ENCODE peak calls at places on chromosome 6, in five cellular contexts. B is H1, M is NT2/D1, I is GM12878, V is HepG2. Z is an unnamed sample.

GRCh38 chr6:157954150-157955117 is 27.2 kb upstream of the SYNJ2 start:
- DNase-seq in B (no peak), I (no peak), M (no peak), V (peak; percentile 95), Z (no peak)

GRCh38 chr6:168417660-168418059 is 23.3 kb upstream of the SMOC2 start:
- DNase-seq in V (no peak), B (no peak), M (no peak), I (no peak), Z (no peak)

GRCh38 chr6:10305740-10306423 is 109.0 kb downstream of the TFAP2A start:
- DNase-seq in I (no peak), V (no peak), B (no peak), M (no peak), Z (no peak)

GRCh38 chr6:166274739-166275370 is 33.3 kb downstream of the PRR18 start:
- DNase-seq in V (no peak), B (no peak), M (no peak), I (no peak), Z (no peak)

GRCh38 chr6:11536795-11537194 is 754 bp upstream of the TMEM170B start:
- DNase-seq in I (no peak), B (no peak), V (no peak), M (no peak), Z (no peak)

GRCh38 chr6:131761061-131761761 is 46.6 kb upstream of the ENPP1 start:
- DNase-seq in I (no peak), V (no peak), M (no peak), B (no peak), Z (no peak)

GRCh38 chr6:80341330-80341729 is 234.9 kb downstream of the BCKDHB start:
- DNase-seq in M (no peak), V (no peak), B (no peak), I (no peak), Z (no peak)

GRCh38 chr6:18985958-18986357 is 598.8 kb downstream of the RNF144B start:
- DNase-seq in B (no peak), V (no peak), I (no peak), M (no peak), Z (no peak)

GRCh38 chr6:145028144-145028818 is 707.0 kb downstream of the EPM2A start:
- DNase-seq in M (no peak), V (peak; percentile 11), B (no peak), I (no peak), Z (peak; percentile 34)

GRCh38 chr6:87682310-87682709 is 19.7 kb downstream of the AKIRIN2 start:
- DNase-seq in M (no peak), B (no peak), I (no peak), V (no peak), Z (no peak)

GRCh38 chr6:142680308-142680707 is 264.7 kb downstream of the HIVEP2 start:
- DNase-seq in I (no peak), V (no peak), M (no peak), B (no peak), Z (no peak)

GRCh38 chr6:138772596-138773176 is 883 bp upstream of the CCDC28A start:
- DNase-seq in I (no peak), V (no peak), B (no peak), M (no peak), Z (peak; percentile 13)

GRCh38 chr6:152552616-152553209 is 84.4 kb downstream of the SYNE1 start:
- DNase-seq in M (peak; percentile 66), B (peak; percentile 36), I (peak; percentile 11), V (peak; percentile 73), Z (peak; percentile 77)

DNA sequence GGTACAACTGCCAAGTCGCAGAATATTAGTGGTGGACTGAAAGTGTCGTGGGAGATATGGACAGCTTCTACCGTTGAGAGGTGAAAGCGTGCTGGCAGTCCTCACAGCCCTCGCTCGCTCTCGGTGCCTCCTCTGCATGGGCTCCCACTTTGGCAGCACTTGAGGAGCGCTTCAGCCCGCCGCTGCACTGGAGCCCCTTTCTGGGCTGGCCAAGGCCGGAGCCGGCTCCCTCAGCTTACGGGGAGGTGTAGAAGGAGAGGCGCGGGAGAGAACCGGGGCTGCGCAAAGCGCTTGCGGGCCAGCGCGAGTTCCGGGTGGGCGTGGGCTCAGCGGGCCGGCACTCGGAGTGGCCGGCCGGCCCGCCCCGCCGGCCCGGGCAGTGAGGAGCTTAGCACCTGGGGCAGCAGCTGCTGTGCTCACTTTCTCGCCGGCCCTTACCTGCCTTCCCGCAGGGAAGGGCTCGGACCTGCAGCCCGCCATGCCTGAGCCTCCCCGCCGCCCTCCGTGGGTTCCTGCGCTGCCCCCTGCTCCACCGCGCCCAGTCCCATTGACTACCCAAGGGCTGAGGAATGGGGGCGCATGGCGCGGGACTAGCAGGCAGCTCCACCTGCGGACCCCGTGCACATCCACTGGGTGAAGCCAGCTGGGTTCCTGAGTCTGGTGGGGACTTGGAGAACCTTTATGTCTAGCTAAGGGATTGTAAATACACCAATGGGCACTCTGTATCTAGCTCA is 47.2 kb upstream of the MBOAT1 start:
- DNase-seq in M (no peak), B (no peak), I (no peak), V (no peak), Z (no peak)
- TF ChIP-seq SUZ12 in M (no peak), B (no peak), I (no peak), V (no peak), Z (no peak)

GRCh38 chr6:129113637-129114036 is 230.7 kb downstream of the LAMA2 start:
- DNase-seq in I (no peak), M (no peak), B (no peak), V (no peak), Z (no peak)
- TF ChIP-seq SUZ12 in I (no peak), M (no peak), B (no peak), V (no peak), Z (no peak)

GRCh38 chr6:71287926-71288227 is 734 bp upstream of the OGFRL1 start:
- DNase-seq in V (no peak), B (no peak), I (peak; percentile 65), M (no peak), Z (no peak)

GRCh38 chr6:71289039-71289801 is 609 bp downstream of the OGFRL1 start:
- DNase-seq in V (no peak), B (no peak), M (no peak), I (no peak), Z (peak; percentile 36)

GRCh38 chr6:71284785-71285184 is 3.8 kb upstream of the OGFRL1 start:
- DNase-seq in M (no peak), I (no peak), V (no peak), B (no peak), Z (no peak)

GRCh38 chr6:71288228-71289038 is at the start of gene OGFRL1:
- DNase-seq in I (no peak), M (no peak), B (no peak), V (peak; percentile 14), Z (peak; percentile 86)

DNA sequence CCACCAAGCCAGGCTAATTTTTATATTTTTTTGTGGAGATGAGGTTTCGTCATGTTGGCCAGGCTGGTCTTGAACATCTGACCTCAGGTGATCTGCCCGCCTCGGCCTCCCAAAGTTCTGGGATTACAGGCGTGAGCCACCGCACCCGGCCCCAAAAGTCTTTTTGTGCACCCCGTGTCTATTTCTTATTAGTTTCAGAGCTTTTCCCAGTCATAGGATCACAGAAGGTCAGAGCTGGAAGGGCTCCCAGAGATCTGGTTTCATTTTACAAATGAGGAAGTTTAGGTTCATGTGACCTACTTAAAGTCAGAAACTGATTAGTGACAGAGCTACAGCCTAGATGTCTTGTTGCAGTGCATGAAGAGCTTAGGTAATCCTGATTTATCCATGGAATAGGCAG is 1.6 kb upstream of the OGFRL1 start:
- DNase-seq in V (no peak), M (no peak), I (no peak), B (no peak), Z (no peak)
- TF ChIP-seq SUZ12 in V (no peak), M (no peak), I (no peak), B (no peak), Z (no peak)

DNA sequence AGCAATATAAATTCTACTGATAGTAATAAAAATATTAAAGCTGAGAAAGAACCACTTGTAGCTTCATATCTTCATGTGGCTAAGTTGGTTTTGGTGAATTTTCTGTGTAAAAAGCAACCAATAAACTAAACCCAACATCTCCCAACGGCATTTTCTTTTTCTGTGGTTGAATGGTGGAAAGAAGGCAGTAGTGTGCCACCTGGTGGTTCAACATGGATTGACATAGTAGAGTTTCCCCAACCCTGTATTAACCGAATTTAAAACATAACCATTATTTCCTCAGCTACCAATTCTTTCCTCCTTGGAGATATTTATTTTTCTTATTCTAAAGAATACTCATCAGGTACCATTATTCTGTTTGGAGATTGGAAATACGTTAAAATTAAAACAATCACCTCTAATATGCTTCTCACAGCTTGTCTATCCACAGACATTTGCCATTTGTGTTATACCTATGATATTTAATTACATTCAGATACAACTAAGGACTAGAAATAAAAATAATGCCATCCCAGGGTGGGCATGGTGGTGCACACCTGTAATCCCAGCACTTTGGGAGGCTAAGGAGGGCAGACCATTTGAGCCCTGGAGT is 117.1 kb upstream of the EEF1E1 start:
- DNase-seq in I (no peak), B (no peak), M (no peak), V (peak; percentile 53), Z (peak; percentile 48)
- TF ChIP-seq SUZ12 in I (no peak), B (no peak), M (no peak), V (no peak), Z (no peak)

DNA sequence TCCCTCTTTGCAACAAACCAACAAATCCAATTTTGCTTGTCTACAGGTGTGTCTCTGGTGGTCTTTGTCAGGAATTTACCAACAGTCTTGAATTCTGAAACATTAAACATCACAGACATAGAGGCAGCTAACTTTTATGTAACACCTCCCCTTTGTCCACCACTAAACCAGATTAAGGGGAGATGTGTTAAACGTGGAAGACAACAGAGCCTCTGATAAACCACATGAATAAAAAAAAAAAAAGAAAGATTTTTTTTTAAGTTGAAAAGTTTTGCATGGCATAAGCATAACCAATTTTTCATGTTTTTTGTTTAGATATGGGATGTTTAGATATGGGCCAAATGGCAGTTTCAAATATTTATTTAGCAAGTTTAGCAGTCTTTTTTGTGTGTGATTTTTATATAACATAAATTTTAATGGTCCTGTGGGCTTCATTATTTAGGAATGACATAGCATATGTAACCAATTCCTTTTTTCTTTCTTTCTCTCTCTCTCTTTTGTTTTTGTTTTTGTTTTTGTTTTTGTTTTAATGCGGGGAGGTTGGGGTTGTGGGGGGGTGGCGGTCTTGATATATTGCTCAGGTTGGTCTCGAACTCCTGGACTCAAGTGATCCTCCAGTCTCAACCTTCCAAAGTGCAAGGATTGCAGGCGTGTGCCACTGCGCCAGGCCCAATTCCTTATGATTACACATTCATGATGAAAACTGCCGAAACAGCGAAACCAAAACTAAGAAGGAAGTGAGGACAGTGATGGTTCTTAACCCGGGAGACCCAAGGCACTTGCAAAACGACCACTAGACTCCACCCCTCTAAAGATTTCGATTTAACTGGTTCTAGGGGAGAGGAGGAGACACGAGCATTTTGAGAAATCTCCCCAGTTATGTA is 60.5 kb upstream of the BTN3A2 start:
- DNase-seq in B (no peak), M (no peak), I (no peak), V (no peak), Z (no peak)
- TF ChIP-seq SUZ12 in B (no peak), M (no peak), I (no peak), V (no peak), Z (no peak)

GRCh38 chr6:36428911-36429310 is 13.7 kb downstream of the PXT1 start:
- DNase-seq in I (no peak), B (no peak), V (no peak), M (no peak), Z (no peak)

GRCh38 chr6:36426622-36427021 is 16.0 kb downstream of the PXT1 start:
- DNase-seq in I (no peak), B (no peak), V (peak; percentile 54), M (no peak), Z (no peak)

GRCh38 chr6:36430351-36430750 is 12.3 kb downstream of the PXT1 start:
- DNase-seq in I (no peak), B (no peak), M (no peak), V (no peak), Z (no peak)

GRCh38 chr6:36431197-36431596 is 11.5 kb downstream of the PXT1 start:
- DNase-seq in M (no peak), I (no peak), B (no peak), V (no peak), Z (no peak)

GRCh38 chr6:36427781-36428345 is 14.8 kb downstream of the PXT1 start:
- DNase-seq in M (no peak), B (no peak), I (no peak), V (no peak), Z (no peak)
- TF ChIP-seq SUZ12 in M (no peak), B (no peak), I (no peak), V (no peak), Z (no peak)

Z was measured in HEK293T.